ENCODE peak calls at places on chromosome 12, in seven cellular contexts. F is lung; Q is endodermal cell; N is A172; P is left ventricle myocardium inferior; Z is stimulated activated CD8-positive, alpha-beta memory T cell treated with anti-CD3 and anti-CD28 coated beads, Interleukin-15, amount 100 ng/mL, for 24 hours; B is thyroid gland. M is an unnamed sample.
A peak's percentile ranks its signal among the peaks of the same experiment; 100 is the strongest.

GRCh38 chr12:51012570-51013236 is 13.5 kb downstream of the SLC11A2 start:
- DNase-seq in F (no peak), Q (no peak), N (no peak), P (no peak), Z (no peak), B (no peak), M (no peak)

GRCh38 chr12:45726594-45727300 is 2.8 kb upstream of the ARID2 start:
- DNase-seq in F (peak; percentile 53), Q (no peak), N (peak; percentile 5), P (peak; percentile 61), Z (peak; percentile 16), B (peak; percentile 69), M (peak; percentile 24)

GRCh38 chr12:14999421-15000047 is 26.7 kb downstream of the PDE6H start:
- DNase-seq in F (no peak), Q (no peak), N (peak; percentile 2), P (no peak), Z (no peak), B (no peak), M (no peak)

GRCh38 chr12:104456950-104457745 is 400 bp downstream of the CHST11 start:
- DNase-seq in F (peak; percentile 60), Q (peak; percentile 93), N (peak; percentile 62), P (peak; percentile 64), Z (peak; percentile 29), B (peak; percentile 76), M (no peak)

GRCh38 chr12:863285-863684 is 86.2 kb downstream of the RAD52 start:
- DNase-seq in F (no peak), Q (no peak), N (no peak), P (no peak), Z (no peak), B (no peak), M (no peak)

GRCh38 chr12:5510251-5510805 is 78.4 kb downstream of the NTF3 start:
- DNase-seq in F (no peak), Q (peak; percentile 41), N (no peak), P (no peak), Z (no peak), B (no peak), M (no peak)

GRCh38 chr12:26787125-26787495 is 45.9 kb downstream of the ITPR2 start:
- DNase-seq in F (no peak), Q (no peak), N (peak; percentile 83), P (no peak), Z (no peak), B (no peak), M (no peak)

GRCh38 chr12:105214670-105215375 is 21.2 kb downstream of the APPL2 start:
- DNase-seq in F (no peak), Q (no peak), N (peak; percentile 52), P (no peak), Z (no peak), B (no peak), M (no peak)

GRCh38 chr12:32031109-32031508 is 71.9 kb downstream of the RESF1 start:
- DNase-seq in F (no peak), Q (no peak), N (peak; percentile 16), P (no peak), Z (no peak), B (no peak), M (no peak)

GRCh38 chr12:27821259-27821973 is 41.4 kb upstream of the MANSC4 start:
- DNase-seq in F (no peak), Q (peak; percentile 78), N (peak; percentile 72), P (no peak), Z (no peak), B (peak; percentile 13), M (no peak)

GRCh38 chr12:12017798-12018197 is 52.9 kb upstream of the BCL2L14 start:
- DNase-seq in F (no peak), Q (peak; percentile 79), N (no peak), P (no peak), Z (no peak), B (no peak), M (no peak)

GRCh38 chr12:127809236-127809635 is 457.7 kb upstream of the TMEM132C start:
- DNase-seq in F (no peak), Q (no peak), N (peak; percentile 62), P (no peak), Z (no peak), B (peak; percentile 9), M (no peak)

GRCh38 chr12:57483466-57483865 is 3.8 kb upstream of the ARHGAP9 start:
- DNase-seq in F (no peak), Q (no peak), N (peak; percentile 46), P (no peak), Z (no peak), B (no peak), M (no peak)

GRCh38 chr12:111932241-111932640 is 80.7 kb downstream of the TMEM116 start:
- DNase-seq in F (no peak), Q (no peak), N (no peak), P (no peak), Z (no peak), B (no peak), M (no peak)

GRCh38 chr12:88998421-88998820 is 353.9 kb downstream of the DUSP6 start:
- DNase-seq in F (no peak), Q (no peak), N (no peak), P (no peak), Z (no peak), B (no peak), M (no peak)

GRCh38 chr12:38905480-38906351 is at the start of gene CPNE8:
- DNase-seq in F (peak; percentile 78), Q (peak; percentile 90), N (no peak), P (peak; percentile 86), Z (no peak), B (peak; percentile 74), M (peak; percentile 76)

M was measured in hypothalamus.